ENCODE peak calls at places on chromosomes 16 and 17, in four cellular contexts. S, I, T and U are unnamed samples.
A peak's percentile ranks its signal among the peaks of the same experiment; 100 is the strongest.

GRCh38 chr17:72931635-72932034 is 160.9 kb downstream of the SLC39A11 start:
- DNase-seq in I (no peak), T (no peak), S (no peak), U (no peak)

GRCh38 chr17:6454495-6455320 is 10.5 kb downstream of the PIMREG start:
- DNase-seq in S (no peak), I (no peak), T (no peak), U (no peak)

GRCh38 chr16:48300391-48300856 is 53.1 kb upstream of the ABCC11 start:
- DNase-seq in T (no peak), S (no peak), I (no peak), U (no peak)

GRCh38 chr16:88747588-88748301 is 37.3 kb downstream of the PIEZO1 start:
- DNase-seq in T (no peak), S (no peak), I (peak; percentile 86), U (no peak)

GRCh38 chr16:67283039-67283825 is 3.9 kb downstream of the PLEKHG4 start:
- DNase-seq in T (no peak), S (no peak), I (no peak), U (no peak)

GRCh38 chr17:13230350-13230900 is 212.6 kb upstream of the ELAC2 start:
- DNase-seq in T (no peak), I (no peak), S (no peak), U (no peak)

GRCh38 chr17:31509095-31509804 is 117.8 kb downstream of the RAB11FIP4 start:
- DNase-seq in S (no peak), I (peak; percentile 63), T (no peak), U (no peak)

GRCh38 chr16:50702725-50703124 is 9.3 kb downstream of the NOD2 start:
- DNase-seq in I (no peak), S (no peak), T (no peak), U (no peak)

DNA sequence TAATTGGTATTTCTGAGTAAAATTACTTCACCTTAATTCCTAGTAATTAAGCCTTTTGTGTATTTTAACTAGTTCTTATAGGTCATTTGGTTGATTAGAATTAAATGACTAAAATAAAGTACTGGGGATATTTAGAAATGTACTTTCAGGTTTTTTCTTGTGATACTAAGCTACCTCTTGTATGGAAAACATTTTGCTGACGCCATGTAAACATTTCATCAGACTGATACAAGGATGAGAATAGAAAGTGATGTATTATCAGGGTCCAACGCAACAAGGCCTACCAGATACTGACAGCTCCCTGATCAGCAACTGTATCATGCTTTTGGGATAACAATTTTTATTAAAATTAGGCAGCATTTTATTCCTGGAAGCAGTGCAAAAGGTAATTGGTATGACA is 1.7 kb downstream of the SMARCE1 start:
- DNase-seq in S (no peak), T (no peak), I (no peak), U (no peak)
- H3K4me3 ChIP-seq in S (no peak overlapping the region), T (no peak overlapping the region), I (peak overlapping the region; percentile 95), U (no peak overlapping the region)

DNA sequence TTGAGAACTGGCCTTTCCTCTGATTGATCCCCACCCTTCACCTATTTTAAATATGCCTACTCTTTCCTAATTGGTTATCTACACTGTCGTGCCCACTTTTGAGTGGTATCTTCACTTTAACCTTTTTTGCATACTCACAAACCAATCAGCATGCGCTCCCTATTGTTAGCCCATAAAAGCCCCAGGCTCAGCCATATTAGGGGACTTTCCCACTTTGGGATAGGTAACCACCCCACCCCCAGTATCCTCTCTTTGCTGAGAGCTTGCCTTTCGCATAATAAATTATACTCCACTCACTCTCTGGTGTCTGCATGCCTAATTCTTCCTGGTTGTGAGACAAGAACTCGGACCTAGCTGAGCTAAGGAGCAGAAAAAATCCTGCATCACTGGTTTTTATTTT is 59.5 kb upstream of the NOL11 start:
- DNase-seq in I (no peak), T (no peak), S (no peak), U (no peak)
- H3K9me3 ChIP-seq in I (peaks cover 3% of the 10 kb centered on the region), T (peaks cover 1% of the 10 kb centered on the region), S (no peaks in the 10 kb centered on the region), U (peaks cover 5% of the 10 kb centered on the region)

GRCh38 chr16:20905576-20905975 is 5.0 kb downstream of the LYRM1 start:
- DNase-seq in S (no peak), T (no peak), I (no peak), U (no peak)
- H3K4me3 ChIP-seq in S (no peak overlapping the region), T (no peak overlapping the region), I (no peak overlapping the region), U (no peak overlapping the region)

DNA sequence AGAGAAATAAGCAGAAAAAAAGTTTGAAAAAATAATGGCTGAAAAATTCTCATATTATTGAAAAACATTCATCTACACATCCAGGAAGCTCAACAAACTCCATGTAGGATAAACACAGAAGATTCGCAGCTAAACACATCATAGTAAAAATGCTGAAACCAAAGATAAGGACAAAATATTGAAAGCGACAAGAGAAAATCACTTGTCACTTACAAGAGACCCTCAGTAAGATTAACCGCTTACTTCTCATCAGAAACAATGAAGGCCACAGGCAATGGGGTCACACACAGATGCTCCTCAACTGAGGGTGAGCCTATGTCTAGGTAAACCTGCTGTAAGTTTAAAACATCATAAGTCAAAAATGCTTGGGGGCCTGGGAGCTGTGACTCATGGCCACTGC is 38.1 kb upstream of the METRNL start:
- DNase-seq in S (no peak), T (no peak), I (no peak), U (no peak)
- H3K9me3 ChIP-seq in S (no peaks in the 10 kb centered on the region), T (no peaks in the 10 kb centered on the region), I (peaks cover 13% of the 10 kb centered on the region), U (no peaks in the 10 kb centered on the region)

DNA sequence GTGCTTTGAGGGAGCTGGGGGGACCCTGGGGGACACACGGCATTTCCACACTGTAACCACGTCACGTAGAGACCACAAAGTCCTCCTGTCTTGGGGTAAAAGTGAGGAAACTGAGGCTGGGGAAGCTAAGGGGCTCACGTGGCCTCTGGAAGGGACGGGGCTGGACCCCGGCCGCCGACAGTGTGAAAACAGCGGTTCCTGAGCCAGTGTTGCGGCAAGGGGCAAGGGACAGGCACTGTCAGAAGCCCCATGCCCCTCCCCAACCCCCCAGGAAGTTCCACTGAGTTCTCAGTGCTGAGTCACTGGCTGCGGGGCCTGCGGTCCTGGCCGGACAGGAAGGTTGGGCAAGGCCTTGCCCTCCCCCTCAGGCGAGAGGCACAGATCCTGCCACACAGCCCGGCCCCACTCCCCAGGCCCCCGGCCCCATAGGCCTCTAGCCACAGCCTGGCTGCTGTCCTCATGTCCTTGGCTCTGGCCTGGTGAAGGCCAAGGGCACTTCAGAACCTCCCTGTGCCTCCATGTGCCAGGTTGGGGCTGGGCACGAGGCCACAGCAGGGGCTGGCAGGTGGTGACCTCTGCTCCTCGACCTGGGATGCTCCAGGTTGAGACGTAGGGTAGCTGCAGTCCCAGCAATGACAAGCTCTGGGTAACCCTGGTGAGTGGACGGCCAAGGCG is 5.0 kb upstream of the CCDC57 start:
- DNase-seq in S (peak; percentile 91), I (no peak), T (no peak), U (peak; percentile 92)
- H3K4me3 ChIP-seq in S (no peak overlapping the region), I (no peak overlapping the region), T (no peak overlapping the region), U (peak overlapping the region; percentile 30)

GRCh38 chr17:69858460-69858859 is 216.6 kb upstream of the KCNJ16 start:
- DNase-seq in S (no peak), I (no peak), T (no peak), U (no peak)
- H3K9me3 ChIP-seq in S (no peaks in the 10 kb centered on the region), I (no peaks in the 10 kb centered on the region), T (no peaks in the 10 kb centered on the region), U (no peaks in the 10 kb centered on the region)

DNA sequence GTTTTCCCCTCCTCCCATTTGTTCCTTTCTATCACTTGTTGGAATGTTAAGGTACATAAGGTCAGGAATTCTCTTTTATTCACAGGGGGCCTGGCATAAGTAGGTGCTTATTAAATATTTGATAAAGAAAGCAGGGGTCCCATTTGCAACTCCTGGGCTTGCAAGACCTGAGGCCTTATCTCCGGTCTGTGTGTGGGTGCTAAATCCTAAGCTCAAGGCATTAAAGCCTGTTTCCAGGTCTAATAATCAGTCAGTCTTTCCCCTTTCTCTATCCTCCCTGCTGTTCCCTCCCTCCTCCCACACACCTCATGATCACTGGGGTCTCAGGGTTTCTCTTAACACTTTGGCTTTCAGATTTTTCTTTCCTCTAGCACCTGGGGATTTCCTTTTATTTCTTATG is 17.1 kb downstream of the NTN1 start:
- DNase-seq in S (no peak), T (no peak), I (no peak), U (no peak)
- H3K4me3 ChIP-seq in S (no peak overlapping the region), T (no peak overlapping the region), I (no peak overlapping the region), U (no peak overlapping the region)

DNA sequence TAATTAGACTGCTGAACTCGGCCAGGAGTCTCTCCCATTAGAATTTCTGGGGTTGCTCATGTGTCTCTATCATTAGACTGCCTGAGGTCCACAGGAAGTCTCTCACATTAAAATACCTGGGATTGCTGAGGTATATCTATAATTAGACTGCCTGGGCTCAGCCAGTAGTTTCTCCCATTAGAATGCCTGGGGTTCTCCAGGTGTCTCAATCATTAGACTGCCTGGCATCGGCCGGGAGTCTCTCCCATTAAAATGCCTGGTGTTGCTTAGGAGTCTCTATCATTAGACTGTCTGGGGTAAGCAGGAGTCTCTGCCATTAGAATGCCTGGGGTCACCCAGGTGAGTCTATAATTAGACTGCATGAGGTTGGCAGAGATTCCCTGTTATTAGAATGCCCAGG is 2233.4 kb downstream of the TP53TG3F start:
- DNase-seq in S (no peak), T (no peak), I (no peak), U (no peak)
- H3K9me3 ChIP-seq in S (no peaks in the 10 kb centered on the region), T (peaks cover 3% of the 10 kb centered on the region), I (peaks cover 15% of the 10 kb centered on the region), U (no peaks in the 10 kb centered on the region)

GRCh38 chr17:29617481-29618271 is 5.0 kb downstream of the CORO6 start:
- DNase-seq in T (no peak), I (peak; percentile 95), S (peak; percentile 87), U (peak; percentile 91)

GRCh38 chr17:29615048-29615385 is 7.7 kb downstream of the CORO6 start:
- DNase-seq in S (no peak), T (no peak), I (peak; percentile 59), U (peak; percentile 76)

GRCh38 chr17:29615492-29616299 is 7.0 kb downstream of the CORO6 start:
- DNase-seq in I (peak; percentile 94), S (peak; percentile 93), T (no peak), U (peak; percentile 97)

GRCh38 chr17:29617125-29617480 is 5.6 kb downstream of the CORO6 start:
- DNase-seq in S (peak; percentile 87), I (peak; percentile 98), T (no peak), U (peak; percentile 89)

GRCh38 chr17:29616300-29617048 is 6.2 kb downstream of the CORO6 start:
- DNase-seq in S (peak; percentile 70), T (no peak), I (no peak), U (no peak)
- H3K4me3 ChIP-seq in S (peak overlapping the region; percentile 32), T (peak overlapping the region; percentile 43), I (peak overlapping the region; percentile 77), U (peak overlapping the region; percentile 27)

DNA sequence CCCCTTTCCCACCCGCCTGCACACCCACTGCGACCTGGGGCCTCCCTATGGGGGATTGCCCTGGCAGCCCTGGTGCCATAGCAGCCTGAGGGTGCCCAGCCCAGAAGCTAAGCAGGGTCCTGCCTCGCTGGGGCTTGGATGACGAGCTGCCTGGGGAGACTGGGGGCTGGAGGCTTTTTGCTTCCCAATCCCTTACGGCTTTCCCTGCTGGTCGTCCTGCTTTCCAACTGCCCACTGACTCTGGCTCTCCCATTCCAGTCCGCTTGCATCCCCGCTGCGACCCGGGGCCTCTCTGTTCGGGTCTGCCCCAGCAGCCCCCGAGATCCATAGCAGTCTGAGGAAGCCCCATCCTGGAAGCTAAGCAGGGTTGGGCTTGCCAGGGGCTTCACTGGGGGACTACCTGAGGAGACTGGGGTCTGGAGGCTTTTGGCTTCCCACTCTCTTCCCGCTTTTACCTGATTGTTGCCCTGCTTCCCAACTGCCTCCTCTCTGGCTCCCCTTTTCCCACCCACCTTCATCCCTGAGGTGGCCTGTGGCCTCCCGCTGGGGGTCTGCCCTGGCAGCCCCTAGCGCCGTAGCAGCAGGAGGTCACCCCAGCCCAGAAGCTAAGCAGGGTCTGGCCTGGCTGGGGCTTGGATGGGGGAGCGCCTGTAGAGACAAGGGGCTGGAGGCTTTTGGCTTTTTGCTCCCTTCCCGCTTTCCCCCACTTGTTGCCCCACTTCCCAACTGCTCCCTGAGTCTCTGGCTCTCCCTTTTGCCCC is 2292.8 kb downstream of the TP53TG3F start:
- DNase-seq in T (no peak), I (no peak), S (no peak), U (peak; percentile 66)
- H3K9me3 ChIP-seq in T (peaks cover 19% of the 10 kb centered on the region), I (peaks cover 20% of the 10 kb centered on the region), S (no peaks in the 10 kb centered on the region), U (peaks cover 94% of the 10 kb centered on the region)